ENCODE peak calls at places on chromosome 5, in eight cellular contexts. One of them, this sample, is unnamed.

GRCh38 chr5:71882826-71883744 is 164.0 kb downstream of the CARTPT start:
- DNase-seq in H4: peak; percentile 52
- DNase-seq in stimulated activated naive CD8-positive, alpha-beta T cell treated with anti-CD3 and anti-CD28 coated beads, Interleukin-15, Interleukin-2, amounts not matched to agents 100 U/mL and 50 U/mL, for 24 hours: no peak
- DNase-seq in effector memory CD4-positive, alpha-beta T cell: no peak
- DNase-seq in LoVo: no peak
- DNase-seq in NCI-H2081: no peak
- DNase-seq in astrocyte of the hippocampus: peak; percentile 41
- DNase-seq in left cardiac atrium: no peak
- DNase-seq in this sample: peak; percentile 55

GRCh38 chr5:110639307-110639902 is 87.1 kb downstream of the TMEM232 start:
- DNase-seq in LoVo: no peak
- DNase-seq in effector memory CD4-positive, alpha-beta T cell: no peak
- DNase-seq in stimulated activated naive CD8-positive, alpha-beta T cell treated with anti-CD3 and anti-CD28 coated beads, Interleukin-15, Interleukin-2, amounts not matched to agents 100 U/mL and 50 U/mL, for 24 hours: no peak
- DNase-seq in astrocyte of the hippocampus: no peak
- DNase-seq in left cardiac atrium: no peak
- DNase-seq in H4: no peak
- DNase-seq in NCI-H2081: no peak
- DNase-seq in this sample: no peak

GRCh38 chr5:122099060-122099790 is 21.2 kb upstream of the LOX start:
- DNase-seq in LoVo: no peak
- DNase-seq in stimulated activated naive CD8-positive, alpha-beta T cell treated with anti-CD3 and anti-CD28 coated beads, Interleukin-15, Interleukin-2, amounts not matched to agents 100 U/mL and 50 U/mL, for 24 hours: no peak
- DNase-seq in effector memory CD4-positive, alpha-beta T cell: no peak
- DNase-seq in astrocyte of the hippocampus: peak; percentile 73
- DNase-seq in NCI-H2081: no peak
- DNase-seq in left cardiac atrium: no peak
- DNase-seq in H4: peak; percentile 62
- DNase-seq in this sample: peak; percentile 80

GRCh38 chr5:10233505-10233904 is 16.2 kb downstream of the ATPSCKMT start:
- DNase-seq in left cardiac atrium: no peak
- DNase-seq in H4: peak; percentile 79
- DNase-seq in effector memory CD4-positive, alpha-beta T cell: no peak
- DNase-seq in NCI-H2081: peak; percentile 32
- DNase-seq in LoVo: peak; percentile 82
- DNase-seq in stimulated activated naive CD8-positive, alpha-beta T cell treated with anti-CD3 and anti-CD28 coated beads, Interleukin-15, Interleukin-2, amounts not matched to agents 100 U/mL and 50 U/mL, for 24 hours: no peak
- DNase-seq in astrocyte of the hippocampus: peak; percentile 90
- DNase-seq in this sample: peak; percentile 95

GRCh38 chr5:175821790-175822211 is 49.6 kb upstream of the CPLX2 start:
- DNase-seq in NCI-H2081: no peak
- DNase-seq in stimulated activated naive CD8-positive, alpha-beta T cell treated with anti-CD3 and anti-CD28 coated beads, Interleukin-15, Interleukin-2, amounts not matched to agents 100 U/mL and 50 U/mL, for 24 hours: peak; percentile 21
- DNase-seq in effector memory CD4-positive, alpha-beta T cell: no peak
- DNase-seq in H4: peak; percentile 48
- DNase-seq in LoVo: peak; percentile 9
- DNase-seq in left cardiac atrium: no peak
- DNase-seq in astrocyte of the hippocampus: no peak
- DNase-seq in this sample: no peak

GRCh38 chr5:179874136-179874535 is 15.5 kb upstream of the MRNIP start:
- DNase-seq in astrocyte of the hippocampus: no peak
- DNase-seq in effector memory CD4-positive, alpha-beta T cell: no peak
- DNase-seq in NCI-H2081: no peak
- DNase-seq in left cardiac atrium: no peak
- DNase-seq in LoVo: no peak
- DNase-seq in H4: no peak
- DNase-seq in stimulated activated naive CD8-positive, alpha-beta T cell treated with anti-CD3 and anti-CD28 coated beads, Interleukin-15, Interleukin-2, amounts not matched to agents 100 U/mL and 50 U/mL, for 24 hours: no peak
- DNase-seq in this sample: no peak

GRCh38 chr5:93532370-93532769 is 48.6 kb downstream of the NR2F1-AS1 start:
- DNase-seq in astrocyte of the hippocampus: peak; percentile 95
- DNase-seq in H4: peak; percentile 65
- DNase-seq in LoVo: peak; percentile 4
- DNase-seq in stimulated activated naive CD8-positive, alpha-beta T cell treated with anti-CD3 and anti-CD28 coated beads, Interleukin-15, Interleukin-2, amounts not matched to agents 100 U/mL and 50 U/mL, for 24 hours: no peak
- DNase-seq in left cardiac atrium: peak; percentile 69
- DNase-seq in NCI-H2081: no peak
- DNase-seq in effector memory CD4-positive, alpha-beta T cell: no peak
- DNase-seq in this sample: peak; percentile 96

GRCh38 chr5:181203842-181204560 is 995 bp downstream of the TRIM7 start:
- DNase-seq in left cardiac atrium: peak; percentile 42
- DNase-seq in stimulated activated naive CD8-positive, alpha-beta T cell treated with anti-CD3 and anti-CD28 coated beads, Interleukin-15, Interleukin-2, amounts not matched to agents 100 U/mL and 50 U/mL, for 24 hours: no peak
- DNase-seq in NCI-H2081: no peak
- DNase-seq in LoVo: no peak
- DNase-seq in astrocyte of the hippocampus: no peak
- DNase-seq in effector memory CD4-positive, alpha-beta T cell: no peak
- DNase-seq in H4: no peak
- DNase-seq in this sample: no peak

GRCh38 chr5:168884040-168884439 is 304.9 kb upstream of the PANK3 start:
- DNase-seq in effector memory CD4-positive, alpha-beta T cell: no peak
- DNase-seq in NCI-H2081: no peak
- DNase-seq in left cardiac atrium: no peak
- DNase-seq in LoVo: no peak
- DNase-seq in H4: no peak
- DNase-seq in stimulated activated naive CD8-positive, alpha-beta T cell treated with anti-CD3 and anti-CD28 coated beads, Interleukin-15, Interleukin-2, amounts not matched to agents 100 U/mL and 50 U/mL, for 24 hours: no peak
- DNase-seq in astrocyte of the hippocampus: no peak
- DNase-seq in this sample: no peak

GRCh38 chr5:155441849-155442248 is 428.3 kb downstream of the KIF4B start:
- DNase-seq in left cardiac atrium: no peak
- DNase-seq in H4: no peak
- DNase-seq in stimulated activated naive CD8-positive, alpha-beta T cell treated with anti-CD3 and anti-CD28 coated beads, Interleukin-15, Interleukin-2, amounts not matched to agents 100 U/mL and 50 U/mL, for 24 hours: no peak
- DNase-seq in NCI-H2081: no peak
- DNase-seq in astrocyte of the hippocampus: no peak
- DNase-seq in LoVo: no peak
- DNase-seq in effector memory CD4-positive, alpha-beta T cell: no peak
- DNase-seq in this sample: no peak

GRCh38 chr5:138789771-138790242 is 36.6 kb downstream of the CTNNA1 start:
- DNase-seq in H4: peak; percentile 49
- DNase-seq in stimulated activated naive CD8-positive, alpha-beta T cell treated with anti-CD3 and anti-CD28 coated beads, Interleukin-15, Interleukin-2, amounts not matched to agents 100 U/mL and 50 U/mL, for 24 hours: no peak
- DNase-seq in LoVo: no peak
- DNase-seq in astrocyte of the hippocampus: peak; percentile 26
- DNase-seq in left cardiac atrium: no peak
- DNase-seq in NCI-H2081: peak; percentile 2
- DNase-seq in effector memory CD4-positive, alpha-beta T cell: no peak
- DNase-seq in this sample: peak; percentile 26

GRCh38 chr5:53882637-53883036 is 322.2 kb downstream of the NDUFS4 start:
- DNase-seq in left cardiac atrium: no peak
- DNase-seq in effector memory CD4-positive, alpha-beta T cell: no peak
- DNase-seq in NCI-H2081: no peak
- DNase-seq in astrocyte of the hippocampus: peak; percentile 8
- DNase-seq in stimulated activated naive CD8-positive, alpha-beta T cell treated with anti-CD3 and anti-CD28 coated beads, Interleukin-15, Interleukin-2, amounts not matched to agents 100 U/mL and 50 U/mL, for 24 hours: no peak
- DNase-seq in LoVo: no peak
- DNase-seq in H4: no peak
- DNase-seq in this sample: no peak

GRCh38 chr5:56814361-56814962 is 887 bp upstream of the MAP3K1 start:
- DNase-seq in left cardiac atrium: peak; percentile 59
- DNase-seq in NCI-H2081: no peak
- DNase-seq in effector memory CD4-positive, alpha-beta T cell: peak; percentile 28
- DNase-seq in astrocyte of the hippocampus: peak; percentile 34
- DNase-seq in LoVo: no peak
- DNase-seq in stimulated activated naive CD8-positive, alpha-beta T cell treated with anti-CD3 and anti-CD28 coated beads, Interleukin-15, Interleukin-2, amounts not matched to agents 100 U/mL and 50 U/mL, for 24 hours: peak; percentile 52
- DNase-seq in H4: no peak
- DNase-seq in this sample: peak; percentile 29

GRCh38 chr5:67875637-67876036 is 339.9 kb upstream of the PIK3R1 start:
- DNase-seq in astrocyte of the hippocampus: no peak
- DNase-seq in stimulated activated naive CD8-positive, alpha-beta T cell treated with anti-CD3 and anti-CD28 coated beads, Interleukin-15, Interleukin-2, amounts not matched to agents 100 U/mL and 50 U/mL, for 24 hours: no peak
- DNase-seq in left cardiac atrium: no peak
- DNase-seq in NCI-H2081: no peak
- DNase-seq in effector memory CD4-positive, alpha-beta T cell: no peak
- DNase-seq in LoVo: no peak
- DNase-seq in H4: no peak
- DNase-seq in this sample: no peak

GRCh38 chr5:150245111-150245789 is 44.3 kb downstream of the CAMK2A start:
- DNase-seq in astrocyte of the hippocampus: no peak
- DNase-seq in left cardiac atrium: peak; percentile 68
- DNase-seq in effector memory CD4-positive, alpha-beta T cell: no peak
- DNase-seq in stimulated activated naive CD8-positive, alpha-beta T cell treated with anti-CD3 and anti-CD28 coated beads, Interleukin-15, Interleukin-2, amounts not matched to agents 100 U/mL and 50 U/mL, for 24 hours: no peak
- DNase-seq in LoVo: no peak
- DNase-seq in H4: no peak
- DNase-seq in NCI-H2081: no peak
- DNase-seq in this sample: no peak

GRCh38 chr5:113922343-113922742 is 408.8 kb downstream of the YTHDC2 start:
- DNase-seq in NCI-H2081: no peak
- DNase-seq in H4: no peak
- DNase-seq in LoVo: no peak
- DNase-seq in effector memory CD4-positive, alpha-beta T cell: no peak
- DNase-seq in astrocyte of the hippocampus: no peak
- DNase-seq in stimulated activated naive CD8-positive, alpha-beta T cell treated with anti-CD3 and anti-CD28 coated beads, Interleukin-15, Interleukin-2, amounts not matched to agents 100 U/mL and 50 U/mL, for 24 hours: no peak
- DNase-seq in left cardiac atrium: no peak
- DNase-seq in this sample: no peak

GRCh38 chr5:138536665-138537315 is 6.2 kb downstream of the ETF1 start:
- DNase-seq in NCI-H2081: no peak
- DNase-seq in astrocyte of the hippocampus: peak; percentile 21
- DNase-seq in LoVo: no peak
- DNase-seq in left cardiac atrium: no peak
- DNase-seq in effector memory CD4-positive, alpha-beta T cell: no peak
- DNase-seq in H4: no peak
- DNase-seq in stimulated activated naive CD8-positive, alpha-beta T cell treated with anti-CD3 and anti-CD28 coated beads, Interleukin-15, Interleukin-2, amounts not matched to agents 100 U/mL and 50 U/mL, for 24 hours: no peak
- DNase-seq in this sample: no peak

GRCh38 chr5:132746592-132747063 is 598 bp upstream of the CCNI2 start:
- DNase-seq in stimulated activated naive CD8-positive, alpha-beta T cell treated with anti-CD3 and anti-CD28 coated beads, Interleukin-15, Interleukin-2, amounts not matched to agents 100 U/mL and 50 U/mL, for 24 hours: peak; percentile 64
- DNase-seq in LoVo: peak; percentile 63
- DNase-seq in effector memory CD4-positive, alpha-beta T cell: no peak
- DNase-seq in left cardiac atrium: no peak
- DNase-seq in H4: no peak
- DNase-seq in NCI-H2081: no peak
- DNase-seq in astrocyte of the hippocampus: peak; percentile 47
- DNase-seq in this sample: no peak

GRCh38 chr5:146185161-146185560 is 2.7 kb upstream of the LARS1 start:
- DNase-seq in effector memory CD4-positive, alpha-beta T cell: no peak
- DNase-seq in H4: no peak
- DNase-seq in LoVo: no peak
- DNase-seq in NCI-H2081: no peak
- DNase-seq in astrocyte of the hippocampus: no peak
- DNase-seq in left cardiac atrium: no peak
- DNase-seq in stimulated activated naive CD8-positive, alpha-beta T cell treated with anti-CD3 and anti-CD28 coated beads, Interleukin-15, Interleukin-2, amounts not matched to agents 100 U/mL and 50 U/mL, for 24 hours: no peak
- DNase-seq in this sample: no peak

GRCh38 chr5:8773091-8773615 is 772.7 kb downstream of the SEMA5A start:
- DNase-seq in effector memory CD4-positive, alpha-beta T cell: no peak
- DNase-seq in astrocyte of the hippocampus: peak; percentile 36
- DNase-seq in NCI-H2081: no peak
- DNase-seq in LoVo: no peak
- DNase-seq in left cardiac atrium: no peak
- DNase-seq in H4: no peak
- DNase-seq in stimulated activated naive CD8-positive, alpha-beta T cell treated with anti-CD3 and anti-CD28 coated beads, Interleukin-15, Interleukin-2, amounts not matched to agents 100 U/mL and 50 U/mL, for 24 hours: no peak
- DNase-seq in this sample: no peak

GRCh38 chr5:40838076-40838475 is 3.1 kb upstream of the RPL37 start:
- DNase-seq in left cardiac atrium: no peak
- DNase-seq in astrocyte of the hippocampus: no peak
- DNase-seq in LoVo: no peak
- DNase-seq in stimulated activated naive CD8-positive, alpha-beta T cell treated with anti-CD3 and anti-CD28 coated beads, Interleukin-15, Interleukin-2, amounts not matched to agents 100 U/mL and 50 U/mL, for 24 hours: no peak
- DNase-seq in effector memory CD4-positive, alpha-beta T cell: no peak
- DNase-seq in H4: no peak
- DNase-seq in NCI-H2081: no peak
- DNase-seq in this sample: no peak

GRCh38 chr5:159061834-159062530 is 37.7 kb downstream of the EBF1 start:
- DNase-seq in astrocyte of the hippocampus: no peak
- DNase-seq in left cardiac atrium: no peak
- DNase-seq in effector memory CD4-positive, alpha-beta T cell: no peak
- DNase-seq in LoVo: no peak
- DNase-seq in stimulated activated naive CD8-positive, alpha-beta T cell treated with anti-CD3 and anti-CD28 coated beads, Interleukin-15, Interleukin-2, amounts not matched to agents 100 U/mL and 50 U/mL, for 24 hours: no peak
- DNase-seq in H4: no peak
- DNase-seq in NCI-H2081: peak; percentile 15
- DNase-seq in this sample: no peak

GRCh38 chr5:1415626-1416360 is 29.4 kb downstream of the SLC6A3 start:
- DNase-seq in NCI-H2081: no peak
- DNase-seq in left cardiac atrium: no peak
- DNase-seq in stimulated activated naive CD8-positive, alpha-beta T cell treated with anti-CD3 and anti-CD28 coated beads, Interleukin-15, Interleukin-2, amounts not matched to agents 100 U/mL and 50 U/mL, for 24 hours: no peak
- DNase-seq in LoVo: no peak
- DNase-seq in astrocyte of the hippocampus: no peak
- DNase-seq in H4: no peak
- DNase-seq in effector memory CD4-positive, alpha-beta T cell: no peak
- DNase-seq in this sample: no peak

GRCh38 chr5:89878140-89878570 is 531.4 kb downstream of the CETN3 start:
- DNase-seq in LoVo: peak; percentile 53
- DNase-seq in H4: peak; percentile 96
- DNase-seq in stimulated activated naive CD8-positive, alpha-beta T cell treated with anti-CD3 and anti-CD28 coated beads, Interleukin-15, Interleukin-2, amounts not matched to agents 100 U/mL and 50 U/mL, for 24 hours: no peak
- DNase-seq in effector memory CD4-positive, alpha-beta T cell: no peak
- DNase-seq in left cardiac atrium: no peak
- DNase-seq in NCI-H2081: peak; percentile 7
- DNase-seq in astrocyte of the hippocampus: peak; percentile 96
- DNase-seq in this sample: peak; percentile 99

GRCh38 chr5:72271696-72272095 is 48.3 kb downstream of the MRPS27 start:
- DNase-seq in left cardiac atrium: no peak
- DNase-seq in H4: no peak
- DNase-seq in stimulated activated naive CD8-positive, alpha-beta T cell treated with anti-CD3 and anti-CD28 coated beads, Interleukin-15, Interleukin-2, amounts not matched to agents 100 U/mL and 50 U/mL, for 24 hours: no peak
- DNase-seq in NCI-H2081: no peak
- DNase-seq in astrocyte of the hippocampus: no peak
- DNase-seq in effector memory CD4-positive, alpha-beta T cell: no peak
- DNase-seq in LoVo: no peak
- DNase-seq in this sample: no peak